ENCODE peak calls at places on chromosomes 2 and 18, in ten cellular contexts. Y, V, L, W, O, U, E, B, K and D are unnamed samples.

GRCh38 chr2:109324859-109325258 is 195.9 kb downstream of the SH3RF3 start:
- DNase-seq in V (peak; percentile 73), L (peak; percentile 98), Y (peak; percentile 95), E (no peak), O (peak; percentile 91), W (no peak), K (no peak), B (no peak), U (no peak), D (no peak)

GRCh38 chr2:232388324-232388891 is 9.9 kb downstream of the ALPP start:
- DNase-seq in B (no peak), E (no peak), Y (no peak), O (no peak), W (no peak), K (no peak), L (peak; percentile 8), U (no peak), V (no peak), D (no peak)

GRCh38 chr18:48711651-48712486 is 173.0 kb downstream of the CTIF start:
- DNase-seq in K (no peak), Y (peak; percentile 49), E (peak; percentile 20), W (no peak), U (peak; percentile 56), V (no peak), B (peak; percentile 2), O (peak; percentile 74), L (peak; percentile 66), D (peak; percentile 4)

GRCh38 chr2:135265960-135266490 is 213.9 kb downstream of the RAB3GAP1 start:
- DNase-seq in L (no peak), E (no peak), B (no peak), O (no peak), W (no peak), Y (no peak), V (no peak), U (no peak), K (no peak), D (no peak)

GRCh38 chr2:49770919-49771318 is 616.6 kb upstream of the FSHR start:
- DNase-seq in W (no peak), U (no peak), K (no peak), E (no peak), O (no peak), B (no peak), V (peak; percentile 20), Y (no peak), L (peak; percentile 0), D (no peak)

GRCh38 chr2:196372811-196373664 is 201.7 kb upstream of the STK17B start:
- DNase-seq in V (no peak), U (no peak), L (no peak), E (no peak), K (no peak), B (no peak), Y (no peak), O (no peak), W (no peak), D (no peak)

GRCh38 chr2:126838718-126838985 is 60.0 kb upstream of the TEX51 start:
- DNase-seq in L (no peak), E (no peak), V (no peak), W (no peak), U (no peak), Y (no peak), O (no peak), B (no peak), K (no peak), D (no peak)

GRCh38 chr2:197972017-197972416 is 167.6 kb downstream of the PLCL1 start:
- DNase-seq in K (no peak), E (no peak), L (peak; percentile 94), B (no peak), W (no peak), U (no peak), O (peak; percentile 66), V (no peak), Y (peak; percentile 72), D (no peak)

GRCh38 chr2:10380048-10380926 is 67.8 kb downstream of the ODC1 start:
- DNase-seq in Y (peak; percentile 23), L (peak; percentile 11), O (no peak), U (peak; percentile 81), W (no peak), V (no peak), K (peak; percentile 66), E (no peak), B (no peak), D (no peak)

GRCh38 chr2:10375570-10376266 is 72.4 kb downstream of the ODC1 start:
- DNase-seq in U (no peak), K (no peak), E (no peak), Y (no peak), L (no peak), O (no peak), V (no peak), W (no peak), B (no peak), D (no peak)

GRCh38 chr2:10377052-10377746 is 70.9 kb downstream of the ODC1 start:
- DNase-seq in B (no peak), L (no peak), O (no peak), V (no peak), U (peak; percentile 79), E (no peak), Y (no peak), W (no peak), K (no peak), D (no peak)

GRCh38 chr2:10377747-10378085 is 70.4 kb downstream of the ODC1 start:
- DNase-seq in K (no peak), U (peak; percentile 80), E (no peak), W (no peak), B (no peak), O (no peak), V (no peak), L (no peak), Y (no peak), D (no peak)

DNA sequence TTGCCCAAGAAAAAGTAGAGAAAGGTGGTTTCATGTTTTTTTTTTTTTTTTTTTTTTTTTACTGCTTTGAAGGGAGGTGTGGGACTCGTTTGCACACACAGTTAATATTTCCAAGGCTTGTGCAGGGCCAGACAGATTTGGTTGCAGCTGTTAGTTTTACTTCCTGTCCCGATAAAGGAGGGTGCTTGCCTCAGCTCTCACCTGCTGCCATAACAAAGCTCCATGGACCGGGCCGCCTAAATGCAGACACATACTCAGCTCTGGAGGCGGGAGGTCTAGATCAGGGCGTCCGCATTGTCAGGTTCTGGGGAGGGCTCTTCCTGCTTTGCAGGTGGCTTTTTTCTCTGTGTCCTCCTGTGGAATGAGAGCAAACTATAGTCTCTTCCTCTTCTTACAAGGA is 69.9 kb downstream of the ODC1 start:
- DNase-seq in B (peak; percentile 27), K (no peak), U (peak; percentile 86), Y (no peak), O (no peak), E (no peak), W (peak; percentile 21), V (no peak), L (no peak), D (no peak)
- H3K4me1 ChIP-seq in B (peaks cover 62% of the 10 kb centered on the region), K (peaks cover 68% of the 10 kb centered on the region), U (peaks cover 100% of the 10 kb centered on the region), Y (peaks cover 9% of the 10 kb centered on the region), O (peaks cover 39% of the 10 kb centered on the region), E (peaks cover 38% of the 10 kb centered on the region), W (peaks cover 89% of the 10 kb centered on the region), V (peaks cover 44% of the 10 kb centered on the region), L (no peaks in the 10 kb centered on the region), D (peaks cover 83% of the 10 kb centered on the region)

GRCh38 chr18:36284268-36284667 is 13.2 kb upstream of the FHOD3 start:
- DNase-seq in W (no peak), V (no peak), E (no peak), B (no peak), Y (no peak), L (no peak), O (no peak), U (no peak), K (no peak), D (no peak)
- H3K4me3 ChIP-seq in W (no peak overlapping the region), V (no peak overlapping the region), E (no peak overlapping the region), B (no peak overlapping the region), Y (no peak overlapping the region), L (no peak overlapping the region), O (no peak overlapping the region), U (no peak overlapping the region), K (no peak overlapping the region), D (no peak overlapping the region)

GRCh38 chr18:78992041-78992735 is 12.6 kb downstream of the SALL3 start:
- DNase-seq in V (no peak), O (no peak), Y (no peak), U (no peak), L (no peak), E (no peak), K (no peak), W (no peak), B (no peak), D (no peak)

GRCh38 chr18:78994977-78995582 is 15.5 kb downstream of the SALL3 start:
- DNase-seq in L (no peak), Y (no peak), B (no peak), W (no peak), V (no peak), U (no peak), O (no peak), K (no peak), E (no peak), D (no peak)

GRCh38 chr18:78994531-78994930 is 14.9 kb downstream of the SALL3 start:
- DNase-seq in Y (no peak), K (no peak), U (no peak), V (no peak), O (no peak), L (no peak), W (no peak), E (no peak), B (no peak), D (no peak)

GRCh38 chr18:78994000-78994399 is 14.4 kb downstream of the SALL3 start:
- DNase-seq in U (no peak), B (no peak), W (no peak), E (no peak), L (no peak), O (no peak), V (no peak), K (peak; percentile 36), Y (no peak), D (no peak)

DNA sequence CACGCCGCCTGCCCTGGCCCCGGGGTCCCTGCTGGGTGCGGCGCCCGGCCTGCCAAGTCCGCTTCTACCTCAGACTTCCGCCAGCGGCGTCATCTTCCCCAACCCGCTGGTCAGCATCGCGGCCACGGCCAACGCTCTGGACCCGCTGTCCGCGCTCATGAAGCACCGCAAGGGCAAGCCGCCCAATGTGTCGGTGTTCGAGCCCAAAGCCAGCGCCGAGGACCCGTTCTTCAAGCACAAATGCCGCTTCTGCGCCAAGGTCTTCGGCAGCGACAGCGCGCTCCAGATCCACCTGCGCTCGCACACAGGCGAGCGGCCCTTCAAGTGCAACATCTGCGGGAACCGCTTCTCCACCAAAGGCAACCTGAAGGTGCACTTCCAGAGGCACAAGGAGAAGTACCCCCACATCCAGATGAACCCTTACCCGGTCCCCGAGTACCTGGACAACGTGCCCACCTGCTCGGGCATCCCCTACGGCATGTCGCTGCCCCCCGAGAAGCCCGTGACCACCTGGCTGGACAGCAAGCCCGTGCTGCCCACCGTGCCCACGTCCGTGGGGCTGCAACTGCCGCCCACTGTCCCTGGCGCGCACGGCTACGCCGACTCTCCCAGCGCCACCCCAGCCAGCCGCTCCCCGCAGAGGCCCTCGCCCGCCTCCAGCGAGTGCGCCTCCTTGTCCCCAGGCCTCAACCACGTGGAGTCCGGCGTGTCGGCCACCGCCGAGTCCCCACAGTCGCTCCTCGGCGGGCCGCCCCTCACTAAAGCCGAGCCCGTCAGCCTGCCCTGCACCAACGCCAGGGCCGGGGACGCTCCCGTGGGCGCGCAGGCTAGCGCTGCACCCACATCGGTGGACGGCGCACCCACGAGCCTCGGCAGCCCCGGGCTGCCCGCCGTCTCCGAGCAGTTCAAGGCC is 13.7 kb downstream of the SALL3 start:
- DNase-seq in L (no peak), E (no peak), O (no peak), B (no peak), Y (no peak), K (peak; percentile 39), W (no peak), U (no peak), V (no peak), D (no peak)
- H3K27ac ChIP-seq in L (no peak overlapping the region), E (no peak overlapping the region), O (no peak overlapping the region), B (no peak overlapping the region), Y (no peak overlapping the region), K (no peak overlapping the region), W (no peak overlapping the region), U (no peak overlapping the region), V (no peak overlapping the region), D (no peak overlapping the region)

GRCh38 chr2:43198263-43198662 is 28.1 kb downstream of the ZFP36L2 start:
- DNase-seq in V (no peak), U (no peak), L (no peak), B (no peak), E (no peak), W (no peak), Y (no peak), O (no peak), K (no peak), D (no peak)

GRCh38 chr2:43201016-43201415 is 25.4 kb downstream of the ZFP36L2 start:
- DNase-seq in Y (no peak), W (no peak), L (no peak), B (no peak), V (no peak), E (no peak), O (no peak), U (no peak), K (no peak), D (no peak)

GRCh38 chr2:43197568-43197896 is 28.9 kb downstream of the ZFP36L2 start:
- DNase-seq in B (no peak), U (no peak), Y (no peak), W (no peak), K (no peak), E (no peak), L (no peak), O (no peak), V (no peak), D (no peak)

GRCh38 chr2:43201497-43201896 is 24.9 kb downstream of the ZFP36L2 start:
- DNase-seq in L (no peak), K (no peak), V (no peak), W (no peak), O (no peak), U (no peak), E (no peak), Y (no peak), B (no peak), D (no peak)

DNA sequence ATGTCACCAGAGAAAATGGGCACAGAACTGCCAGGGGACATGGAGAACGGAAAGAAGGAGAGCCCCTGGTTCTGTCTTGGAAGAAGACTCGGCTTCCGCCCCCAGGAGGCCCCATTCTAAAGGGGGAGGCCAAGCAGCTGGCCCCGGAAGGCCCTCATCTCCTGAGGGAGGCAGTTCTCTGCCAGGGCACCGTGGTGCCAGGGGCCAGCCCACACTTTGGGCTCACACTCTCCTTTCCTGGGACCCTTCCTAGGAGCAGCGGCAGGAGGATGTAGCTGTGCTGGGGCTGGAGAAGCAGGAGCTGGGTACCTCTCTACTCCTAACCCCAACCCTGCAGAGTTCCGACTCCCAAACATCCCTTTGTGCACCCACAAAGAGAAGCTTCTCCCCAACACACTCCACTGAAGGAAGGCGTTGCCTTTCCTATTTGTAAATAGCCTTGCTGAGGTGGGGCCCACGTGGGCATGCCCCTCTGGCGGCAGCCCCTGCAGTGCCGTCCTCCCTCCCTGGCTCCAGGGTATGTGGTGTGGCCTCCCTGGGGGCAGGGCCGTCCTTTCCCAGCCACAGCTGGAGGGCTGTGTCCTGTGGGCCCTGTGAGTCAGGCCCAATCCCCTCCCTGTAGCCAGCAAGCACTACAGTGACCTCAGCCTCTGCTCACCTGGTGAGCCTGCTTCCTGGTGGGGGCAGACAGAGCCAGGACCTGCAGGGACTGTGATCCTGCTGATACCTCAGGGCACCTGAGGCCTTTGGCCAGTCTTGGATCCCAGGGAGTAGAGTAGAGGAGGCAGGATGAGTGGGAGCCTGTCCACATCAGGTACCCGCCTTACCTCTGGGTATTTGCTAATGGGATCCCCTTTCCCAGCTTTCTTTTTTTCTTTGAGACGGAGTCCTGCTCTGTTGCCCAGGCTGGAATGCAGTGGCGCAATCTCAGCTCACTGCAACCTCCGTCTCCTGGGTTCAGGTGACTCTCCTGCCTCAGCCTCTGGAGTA is 26.6 kb downstream of the ZFP36L2 start:
- DNase-seq in L (no peak), E (peak; percentile 44), U (no peak), K (no peak), Y (peak; percentile 15), O (no peak), W (no peak), B (no peak), V (no peak), D (no peak)
- H3K4me1 ChIP-seq in L (no peaks in the 10 kb centered on the region), E (peaks cover 31% of the 10 kb centered on the region), U (peaks cover 43% of the 10 kb centered on the region), K (peaks cover 13% of the 10 kb centered on the region), Y (no peaks in the 10 kb centered on the region), O (no peaks in the 10 kb centered on the region), W (peaks cover 50% of the 10 kb centered on the region), B (peaks cover 31% of the 10 kb centered on the region), V (no peaks in the 10 kb centered on the region), D (peaks cover 25% of the 10 kb centered on the region)